ENCODE peak calls at places on chromosomes 6 and 20, in eight cellular contexts. D, B, K, A, X, V, U and L are unnamed samples.

GRCh38 chr6:46888031-46888430 is 33.7 kb downstream of the ADGRF5 start:
- DNase-seq in D (no peak), B (no peak), K (peak; percentile 84), A (no peak), X (no peak), V (peak; percentile 90), U (no peak), L (no peak)

GRCh38 chr6:36659271-36659670 is 19.2 kb upstream of the CDKN1A start:
- DNase-seq in D (no peak), B (no peak), K (peak; percentile 75), A (no peak), X (no peak), V (peak; percentile 15), U (no peak), L (no peak)

GRCh38 chr6:33297406-33297955 is 1.3 kb downstream of the RGL2 start:
- DNase-seq in D (no peak), B (peak; percentile 74), K (no peak), A (peak; percentile 89), X (peak; percentile 34), V (peak; percentile 72), U (no peak), L (no peak)

GRCh38 chr6:45507156-45507555 is 129.4 kb upstream of the SUPT3H start:
- DNase-seq in D (no peak), B (no peak), K (no peak), A (peak; percentile 3), X (no peak), V (peak; percentile 74), U (no peak), L (no peak)

GRCh38 chr6:24891004-24891403 is 44.8 kb downstream of the RIPOR2 start:
- DNase-seq in D (no peak), B (no peak), K (no peak), A (no peak), X (no peak), V (no peak), U (no peak), L (no peak)

GRCh38 chr20:8144282-8145245 is 12.5 kb downstream of the PLCB1 start:
- DNase-seq in D (peak; percentile 21), B (no peak), K (peak; percentile 93), A (no peak), X (no peak), V (peak; percentile 43), U (no peak), L (no peak)

GRCh38 chr6:2875840-2876207 is 27.3 kb downstream of the SERPINB9 start:
- DNase-seq in D (peak; percentile 54), B (no peak), K (no peak), A (no peak), X (no peak), V (no peak), U (peak; percentile 25), L (no peak)

GRCh38 chr20:44429017-44429339 is 46.7 kb upstream of the TTPAL start:
- DNase-seq in D (no peak), B (no peak), K (peak; percentile 11), A (no peak), X (no peak), V (no peak), U (no peak), L (no peak)

GRCh38 chr6:158660331-158660730 is 10.5 kb downstream of the SYTL3 start:
- DNase-seq in D (peak; percentile 52), B (no peak), K (no peak), A (no peak), X (peak; percentile 75), V (peak; percentile 68), U (no peak), L (no peak)

GRCh38 chr6:145009691-145010090 is 724.6 kb downstream of the UTRN start:
- DNase-seq in D (no peak), B (no peak), K (no peak), A (no peak), X (no peak), V (no peak), U (no peak), L (no peak)

GRCh38 chr20:41664584-41664983 is 46.4 kb upstream of the CHD6 start:
- DNase-seq in D (no peak), B (no peak), K (no peak), A (no peak), X (peak; percentile 11), V (peak; percentile 11), U (no peak), L (no peak)

GRCh38 chr6:134550604-134551003 is 232.7 kb upstream of the SGK1 start:
- DNase-seq in D (no peak), B (no peak), K (peak; percentile 92), A (no peak), X (no peak), V (no peak), U (no peak), L (no peak)

GRCh38 chr6:16154904-16155303 is 26.0 kb downstream of the MYLIP start:
- DNase-seq in D (no peak), B (no peak), K (peak; percentile 89), A (no peak), X (no peak), V (peak; percentile 41), U (peak; percentile 46), L (peak; percentile 72)

DNA sequence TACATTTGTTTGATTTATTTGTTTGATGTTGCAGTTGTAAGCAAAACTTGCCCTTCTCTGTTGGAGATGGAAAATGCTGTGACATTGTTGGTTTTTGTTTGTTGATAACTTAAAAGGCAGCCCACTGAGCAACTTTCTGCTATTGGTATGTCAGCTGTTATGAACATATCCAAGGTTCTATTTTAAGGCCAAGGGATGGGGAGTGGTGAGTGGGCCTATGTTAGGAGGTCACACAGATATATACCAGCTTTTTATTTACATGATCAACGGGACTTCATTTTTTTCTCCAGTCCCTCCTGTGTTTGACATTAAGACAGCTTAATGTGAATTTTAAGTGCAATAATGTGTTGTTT is 5.8 kb downstream of the QKI start:
- DNase-seq in D (no peak), B (no peak), K (peak; percentile 40), A (no peak), X (no peak), V (no peak), U (no peak), L (no peak)
- H3K36me3 ChIP-seq in D (no peaks in the 10 kb centered on the region), B (no peaks in the 10 kb centered on the region), K (no peaks in the 10 kb centered on the region), A (peaks cover 3% of the 10 kb centered on the region), X (no peaks in the 10 kb centered on the region), V (peaks cover 3% of the 10 kb centered on the region), U (no peaks in the 10 kb centered on the region), L (no peaks in the 10 kb centered on the region)

GRCh38 chr20:34979366-34980153 is 23.9 kb downstream of the MYH7B start:
- DNase-seq in D (no peak), B (no peak), K (no peak), A (no peak), X (peak; percentile 62), V (no peak), U (peak; percentile 82), L (no peak)
- H3K4me3 ChIP-seq in D (no peak overlapping the region), B (no peak overlapping the region), K (no peak overlapping the region), A (no peak overlapping the region), X (no peak overlapping the region), V (no peak overlapping the region), U (peak overlapping the region; percentile 72), L (no peak overlapping the region)

DNA sequence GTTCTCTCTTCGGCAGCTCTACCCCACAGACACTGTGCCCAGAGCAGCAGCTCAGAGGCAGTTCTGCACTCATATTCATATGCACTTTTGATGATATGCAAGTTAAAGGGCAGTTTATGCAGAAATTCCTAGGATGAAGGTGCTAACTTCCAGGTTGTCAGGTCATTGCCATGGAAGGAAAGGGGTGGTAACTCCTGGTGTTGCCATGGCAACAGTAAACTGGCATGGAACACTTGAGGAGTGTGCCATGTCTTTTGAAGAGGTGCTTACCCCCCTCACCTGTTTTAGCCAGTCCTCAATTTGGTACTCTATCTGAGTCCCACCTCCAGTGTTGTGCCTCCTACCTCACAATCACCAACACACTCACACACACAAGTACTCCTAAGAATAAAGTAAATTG is 539.4 kb upstream of the BTBD3 start:
- DNase-seq in D (no peak), B (no peak), K (no peak), A (no peak), X (no peak), V (no peak), U (no peak), L (no peak)
- H3K36me3 ChIP-seq in D (no peaks in the 10 kb centered on the region), B (no peaks in the 10 kb centered on the region), K (no peaks in the 10 kb centered on the region), A (no peaks in the 10 kb centered on the region), X (no peaks in the 10 kb centered on the region), V (no peaks in the 10 kb centered on the region), U (no peaks in the 10 kb centered on the region), L (no peaks in the 10 kb centered on the region)

GRCh38 chr6:27290850-27291208 is 21.2 kb downstream of the POM121L2 start:
- DNase-seq in D (no peak), B (no peak), K (no peak), A (no peak), X (no peak), V (no peak), U (no peak), L (no peak)
- H3K4me3 ChIP-seq in D (no peak overlapping the region), B (no peak overlapping the region), K (peak overlapping the region; percentile 25), A (peak overlapping the region; percentile 41), X (no peak overlapping the region), V (no peak overlapping the region), U (no peak overlapping the region), L (no peak overlapping the region)

GRCh38 chr20:50128520-50128905 is 15.6 kb upstream of the UBE2V1 start:
- DNase-seq in D (no peak), B (no peak), K (no peak), A (no peak), X (no peak), V (no peak), U (no peak), L (no peak)

GRCh38 chr20:50129662-50130345 is 16.9 kb upstream of the UBE2V1 start:
- DNase-seq in D (no peak), B (no peak), K (no peak), A (no peak), X (no peak), V (no peak), U (no peak), L (no peak)

GRCh38 chr20:50127587-50128519 is 14.9 kb upstream of the UBE2V1 start:
- DNase-seq in D (no peak), B (no peak), K (no peak), A (no peak), X (no peak), V (no peak), U (no peak), L (no peak)

GRCh38 chr20:50124496-50124895 is 11.5 kb upstream of the UBE2V1 start:
- DNase-seq in D (no peak), B (no peak), K (no peak), A (no peak), X (no peak), V (no peak), U (no peak), L (no peak)

GRCh38 chr20:50126662-50127061 is 13.7 kb upstream of the UBE2V1 start:
- DNase-seq in D (no peak), B (peak; percentile 73), K (no peak), A (peak; percentile 46), X (peak; percentile 91), V (no peak), U (no peak), L (no peak)
- H3K36me3 ChIP-seq in D (peaks cover 40% of the 10 kb centered on the region), B (no peaks in the 10 kb centered on the region), K (peaks cover 33% of the 10 kb centered on the region), A (peaks cover 22% of the 10 kb centered on the region), X (peaks cover 18% of the 10 kb centered on the region), V (peaks cover 83% of the 10 kb centered on the region), U (peaks cover 70% of the 10 kb centered on the region), L (peaks cover 43% of the 10 kb centered on the region)

GRCh38 chr6:152173957-152174356 is 366.5 kb downstream of the ESR1 start:
- DNase-seq in D (no peak), B (no peak), K (no peak), A (no peak), X (no peak), V (peak; percentile 87), U (no peak), L (no peak)
- H3K4me3 ChIP-seq in D (no peak overlapping the region), B (no peak overlapping the region), K (no peak overlapping the region), A (no peak overlapping the region), X (no peak overlapping the region), V (no peak overlapping the region), U (no peak overlapping the region), L (no peak overlapping the region)